ENCODE peak calls at places on chromosome 17, in seven cellular contexts. P, Z, A, N, F, V and T are unnamed samples.
A peak's percentile ranks its signal among the peaks of the same experiment; 100 is the strongest.

GRCh38 chr17:76385892-76386786 is 1.7 kb downstream of the SPHK1 start:
- DNase-seq in A (no peak), N (peak; percentile 84), V (peak; percentile 90), P (peak; percentile 95), F (peak; percentile 92), Z (peak; percentile 72), T (peak; percentile 89)

GRCh38 chr17:16450028-16450427 is 34.7 kb downstream of the TRPV2 start:
- DNase-seq in P (no peak), N (no peak), Z (no peak), F (no peak), V (no peak), A (no peak), T (no peak)

GRCh38 chr17:75367312-75367711 is 38.2 kb downstream of the GRB2 start:
- DNase-seq in N (no peak), F (peak; percentile 41), Z (no peak), P (no peak), V (no peak), A (no peak), T (no peak)

GRCh38 chr17:8185580-8186445 is 4.2 kb downstream of the BORCS6 start:
- DNase-seq in P (peak; percentile 72), N (peak; percentile 94), Z (peak; percentile 82), A (no peak), F (peak; percentile 94), V (peak; percentile 92), T (peak; percentile 95)

GRCh38 chr17:53134546-53134945 is 688.2 kb upstream of the KIF2B start:
- DNase-seq in F (no peak), V (no peak), P (no peak), N (no peak), A (no peak), Z (no peak), T (no peak)

GRCh38 chr17:38925263-38925995 is at the start of gene LASP1NB:
- DNase-seq in A (no peak), F (peak; percentile 73), V (peak; percentile 89), N (peak; percentile 82), P (no peak), Z (peak; percentile 23), T (peak; percentile 53)

GRCh38 chr17:46841561-46842379 is 9.6 kb upstream of the WNT9B start:
- DNase-seq in F (peak; percentile 56), P (peak; percentile 84), A (no peak), N (no peak), V (peak; percentile 81), Z (no peak), T (peak; percentile 71)

GRCh38 chr17:42087736-42088705 is 10.3 kb downstream of the ZNF385C start:
- DNase-seq in Z (no peak), N (no peak), V (no peak), P (no peak), A (no peak), F (no peak), T (no peak)

GRCh38 chr17:43905400-43905984 is 1.8 kb downstream of the MPP2 start:
- DNase-seq in V (peak; percentile 52), N (no peak), F (no peak), A (no peak), P (no peak), Z (no peak), T (no peak)

GRCh38 chr17:17876959-17877547 is 40.3 kb upstream of the SREBF1 start:
- DNase-seq in N (peak; percentile 82), A (no peak), Z (no peak), P (peak; percentile 27), F (no peak), V (no peak), T (no peak)

GRCh38 chr17:79891113-79891730 is 52.0 kb upstream of the CBX4 start:
- DNase-seq in F (no peak), Z (no peak), V (no peak), A (no peak), N (peak; percentile 13), P (no peak), T (no peak)

GRCh38 chr17:14107889-14108288 is 38.6 kb downstream of the COX10 start:
- DNase-seq in N (no peak), P (no peak), F (no peak), Z (no peak), V (no peak), A (no peak), T (no peak)

GRCh38 chr17:60361889-60362288 is 30.0 kb downstream of the USP32 start:
- DNase-seq in A (no peak), P (no peak), F (no peak), V (no peak), N (no peak), Z (no peak), T (no peak)

GRCh38 chr17:34434065-34434464 is 71.0 kb upstream of the CCL1 start:
- DNase-seq in N (no peak), A (no peak), F (no peak), V (no peak), P (no peak), Z (no peak), T (no peak)

GRCh38 chr17:48586355-48586924 is 3.6 kb downstream of the HOXB3 start:
- DNase-seq in F (peak; percentile 64), P (no peak), N (no peak), Z (no peak), V (no peak), A (no peak), T (no peak)

GRCh38 chr17:77472837-77473214 is 332.1 kb downstream of the SEC14L1 start:
- DNase-seq in N (no peak), Z (no peak), P (no peak), A (no peak), F (no peak), V (no peak), T (peak; percentile 19)

GRCh38 chr17:21358682-21359482 is 17.3 kb upstream of the KCNJ12 start:
- DNase-seq in Z (no peak), P (peak; percentile 73), N (no peak), V (no peak), F (no peak), A (no peak), T (no peak)

GRCh38 chr17:48547839-48548686 is 3.2 kb upstream of the HOXB2 start:
- DNase-seq in A (no peak), F (peak; percentile 53), Z (no peak), P (peak; percentile 62), V (no peak), N (no peak), T (peak; percentile 52)